ENCODE peak calls at places on chromosomes 7 and 10, in ten cellular contexts. Q is PC-9, B is thoracic aorta, X is aorta, M is PC-3, C is Panc1, Z is fibroblast of lung, Y is gastrocnemius medialis, D is SK-N-SH, L is lung. K is an unnamed sample. For H3K9me3, the result is how much of the 10 kb centered on the place peaks cover.

GRCh38 chr7:636396-636795 is 90.1 kb upstream of the DNAAF5 start:
- DNase-seq in Q (no peak), B (no peak), X (peak), M (peak), C (peak), Z (peak), Y (no peak), D (no peak), L (no peak), K (no peak)

GRCh38 chr7:28418311-28418710 is 6.0 kb downstream of the CREB5 start:
- DNase-seq in Q (no peak), B (no peak), X (no peak), M (no peak), C (no peak), Z (no peak), Y (no peak), D (no peak), L (no peak), K (no peak)

GRCh38 chr7:117479480-117480224 is at the start of gene CFTR:
- DNase-seq in Q (no peak), B (no peak), X (peak), M (no peak), C (no peak), Z (peak), Y (no peak), D (peak), L (peak), K (peak)

GRCh38 chr7:140062118-140062527 is 628 bp downstream of the PARP12 start:
- DNase-seq in Q (no peak), B (no peak), X (no peak), M (peak), C (no peak), Z (peak), Y (no peak), D (no peak), L (peak), K (peak)

GRCh38 chr10:182441-183201 is 47.4 kb downstream of the ZMYND11 start:
- DNase-seq in Q (no peak), B (no peak), X (no peak), M (no peak), C (no peak), Z (peak), Y (no peak), D (no peak), L (no peak), K (no peak)

GRCh38 chr7:12032146-12032545 is 178.9 kb upstream of the TMEM106B start:
- DNase-seq in Q (no peak), B (no peak), X (no peak), M (no peak), C (no peak), Z (peak), Y (no peak), D (no peak), L (no peak), K (no peak)

GRCh38 chr7:118259115-118259514 is 34.6 kb downstream of the ANKRD7 start:
- DNase-seq in Q (no peak), B (no peak), X (no peak), M (peak), C (no peak), Z (no peak), Y (no peak), D (no peak), L (no peak), K (no peak)

GRCh38 chr10:3873728-3874461 is 88.9 kb upstream of the KLF6 start:
- DNase-seq in Q (no peak), B (no peak), X (no peak), M (no peak), C (no peak), Z (peak), Y (no peak), D (peak), L (no peak), K (no peak)

GRCh38 chr10:48511855-48512191 is 93.0 kb downstream of the ARHGAP22 start:
- DNase-seq in Q (no peak), B (no peak), X (no peak), M (peak), C (no peak), Z (no peak), Y (no peak), D (no peak), L (no peak), K (no peak)

GRCh38 chr7:97002555-97003261 is 2.6 kb upstream of the DLX6 start:
- DNase-seq in Q (no peak), B (no peak), X (no peak), M (no peak), C (no peak), Z (no peak), Y (no peak), D (peak), L (no peak), K (no peak)

GRCh38 chr7:155975490-155975889 is 163.2 kb upstream of the SHH start:
- DNase-seq in Q (no peak), B (no peak), X (peak), M (no peak), C (no peak), Z (no peak), Y (no peak), D (no peak), L (no peak), K (no peak)

GRCh38 chr10:116254422-116255152 is 18.4 kb downstream of the GFRA1 start:
- DNase-seq in Q (no peak), B (no peak), X (no peak), M (no peak), C (no peak), Z (peak), Y (no peak), D (no peak), L (no peak), K (no peak)

GRCh38 chr7:156384706-156385105 is 255.9 kb upstream of the RNF32 start:
- DNase-seq in Q (no peak), B (no peak), X (no peak), M (no peak), C (no peak), Z (no peak), Y (no peak), D (no peak), L (no peak), K (no peak)

GRCh38 chr10:15059914-15060313 is 16.2 kb downstream of the OLAH start:
- DNase-seq in Q (no peak), B (no peak), X (no peak), M (no peak), C (no peak), Z (no peak), Y (no peak), D (no peak), L (no peak), K (no peak)

GRCh38 chr7:150976529-150977381 is 1.4 kb downstream of the KCNH2 start:
- DNase-seq in Q (no peak), B (no peak), X (no peak), M (no peak), C (no peak), Z (no peak), Y (no peak), D (peak), L (no peak), K (peak)

GRCh38 chr7:38838992-38839391 is 70.0 kb downstream of the VPS41 start:
- DNase-seq in Q (no peak), B (no peak), X (no peak), M (no peak), C (no peak), Z (no peak), Y (no peak), D (no peak), L (no peak), K (no peak)

GRCh38 chr7:152341039-152341913 is 94.5 kb downstream of the KMT2C start:
- DNase-seq in Q (peak), B (no peak), X (no peak), M (peak), C (peak), Z (peak), Y (peak), D (peak), L (no peak), K (no peak)

GRCh38 chr7:130346339-130346905 is 1.8 kb downstream of the CPA5 start:
- DNase-seq in Q (no peak), B (no peak), X (no peak), M (no peak), C (no peak), Z (no peak), Y (no peak), D (no peak), L (no peak), K (no peak)

GRCh38 chr7:130342701-130343380 is 1.8 kb upstream of the CPA5 start:
- DNase-seq in Q (no peak), B (no peak), X (no peak), M (no peak), C (no peak), Z (no peak), Y (no peak), D (no peak), L (no peak), K (no peak)

GRCh38 chr7:130345106-130345505 is 490 bp downstream of the CPA5 start:
- DNase-seq in Q (no peak), B (no peak), X (no peak), M (no peak), C (no peak), Z (no peak), Y (no peak), D (no peak), L (no peak), K (no peak)

GRCh38 chr7:130345725-130346124 is 1.1 kb downstream of the CPA5 start:
- DNase-seq in Q (no peak), B (no peak), X (no peak), M (no peak), C (no peak), Z (no peak), Y (no peak), D (no peak), L (no peak), K (no peak)

GRCh38 chr7:130344248-130344866 is at the start of gene CPA5:
- DNase-seq in Q (no peak), B (no peak), X (no peak), M (no peak), C (no peak), Z (no peak), Y (no peak), D (no peak), L (no peak), K (no peak)
- H3K9me3 ChIP-seq in Q (under half), B (under half), X (under half), M (under half), C (under half), Z (under half), Y (under half), D (under half), L (under half), K (under half)

DNA sequence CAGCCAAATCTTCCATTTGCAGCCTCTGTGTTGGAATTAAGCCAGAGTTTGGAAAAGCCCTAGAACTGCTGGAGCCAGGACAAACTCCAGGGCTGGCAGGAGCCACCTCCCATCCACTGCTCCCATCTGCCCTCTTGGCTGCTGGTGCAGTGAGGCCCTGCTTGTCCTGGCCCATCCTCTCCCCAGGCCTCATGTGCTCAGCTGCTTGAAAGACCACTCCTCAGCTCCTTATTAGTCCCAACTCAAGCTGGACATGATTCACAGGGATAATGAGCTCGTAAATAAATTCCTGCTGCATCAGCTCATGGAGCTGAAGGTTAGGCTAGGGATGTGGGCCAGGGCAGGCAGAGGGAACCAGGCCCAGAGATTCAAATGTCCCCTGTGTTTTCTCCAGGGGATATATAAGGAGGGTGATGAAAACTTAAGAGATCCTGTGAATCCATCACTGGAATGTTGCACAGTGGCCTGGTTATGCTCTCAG is 282.8 kb downstream of the RPS24 start:
- DNase-seq in Q (no peak), B (no peak), X (no peak), M (peak), C (no peak), Z (peak), Y (no peak), D (no peak), L (peak), K (peak)
- H3K27ac ChIP-seq in Q (no peak), B (peak), X (peak), M (no peak), C (no peak), Z (no peak), Y (no peak), D (peak), L (peak), K (peak)

DNA sequence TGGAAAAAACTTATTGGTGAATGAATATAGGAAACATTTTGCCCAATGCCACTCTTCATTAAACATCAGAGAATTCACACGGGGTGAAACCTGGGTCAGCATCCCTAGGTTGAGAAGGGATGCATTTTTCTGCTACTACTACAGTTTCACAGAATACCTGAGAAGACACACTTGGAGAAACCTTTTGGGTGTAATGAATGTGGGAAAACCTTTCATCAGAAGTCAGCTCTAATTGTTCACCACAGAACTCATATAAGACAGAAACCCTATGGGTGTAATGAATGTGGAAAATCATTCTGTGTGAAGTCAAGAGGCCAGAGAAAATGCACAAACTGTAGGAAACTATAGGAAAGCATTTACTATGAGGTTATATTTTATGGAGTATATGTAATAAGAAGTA is 24.9 kb downstream of the ZNF37A start:
- DNase-seq in Q (no peak), B (no peak), X (no peak), M (no peak), C (no peak), Z (no peak), Y (no peak), D (no peak), L (no peak), K (no peak)
- H3K9me3 ChIP-seq in Q (half or more), B (half or more), X (under half), M (half or more), C (half or more), Z (under half), Y (half or more), D (under half), L (under half), K (under half)

GRCh38 chr10:90857635-90858488 is at the start of gene HTR7:
- DNase-seq in Q (peak), B (no peak), X (peak), M (peak), C (no peak), Z (peak), Y (peak), D (peak), L (peak), K (peak)
- H3K27ac ChIP-seq in Q (peak), B (peak), X (peak), M (peak), C (no peak), Z (peak), Y (peak), D (no peak), L (peak), K (peak)

GRCh38 chr10:42513921-42514320 is 124.4 kb downstream of the ZNF33B start:
- DNase-seq in Q (no peak), B (no peak), X (no peak), M (no peak), C (no peak), Z (no peak), Y (no peak), D (no peak), L (no peak), K (no peak)
- H3K9me3 ChIP-seq in Q (under half), B (half or more), X (under half), M (under half), C (under half), Z (under half), Y (under half), D (under half), L (under half), K (under half)

GRCh38 chr10:132710036-132710686 is 75.8 kb downstream of the NKX6-2 start:
- DNase-seq in Q (no peak), B (no peak), X (peak), M (no peak), C (no peak), Z (no peak), Y (no peak), D (no peak), L (no peak), K (peak)
- H3K27ac ChIP-seq in Q (no peak), B (no peak), X (no peak), M (no peak), C (no peak), Z (no peak), Y (no peak), D (no peak), L (no peak), K (no peak)

DNA sequence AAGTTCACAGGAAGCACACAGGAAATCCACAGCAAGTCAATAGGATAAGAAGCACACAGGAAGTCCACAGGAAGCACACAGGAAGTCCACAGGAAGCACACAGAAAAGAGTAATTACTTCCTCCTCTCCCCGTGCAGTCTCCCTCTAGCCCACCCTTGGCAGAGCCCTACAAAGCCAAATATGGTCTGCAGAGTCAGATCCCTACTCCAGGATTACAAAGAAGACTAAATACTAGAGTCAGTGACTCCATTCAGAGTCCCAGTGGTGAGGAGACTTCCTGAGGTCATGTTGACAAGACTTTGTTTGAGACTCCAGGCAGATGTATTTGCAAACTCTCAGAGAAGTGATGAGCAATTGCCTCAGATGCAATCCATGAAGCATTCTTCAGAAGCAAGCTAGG is 398.6 kb upstream of the AUTS2 start:
- DNase-seq in Q (no peak), B (no peak), X (no peak), M (no peak), C (no peak), Z (no peak), Y (no peak), D (no peak), L (no peak), K (no peak)
- H3K9me3 ChIP-seq in Q (under half), B (under half), X (under half), M (under half), C (under half), Z (under half), Y (under half), D (under half), L (under half), K (under half)

GRCh38 chr10:79223346-79224048 is 123.8 kb upstream of the PPIF start:
- DNase-seq in Q (no peak), B (no peak), X (no peak), M (no peak), C (no peak), Z (peak), Y (peak), D (peak), L (peak), K (peak)
- H3K27ac ChIP-seq in Q (no peak), B (no peak), X (no peak), M (no peak), C (no peak), Z (peak), Y (peak), D (peak), L (peak), K (peak)

GRCh38 chr7:158126661-158127060 is 461.0 kb downstream of the PTPRN2 start:
- DNase-seq in Q (no peak), B (no peak), X (peak), M (no peak), C (no peak), Z (no peak), Y (no peak), D (no peak), L (no peak), K (no peak)

GRCh38 chr7:158124671-158125079 is 462.9 kb downstream of the PTPRN2 start:
- DNase-seq in Q (no peak), B (no peak), X (peak), M (no peak), C (no peak), Z (no peak), Y (no peak), D (no peak), L (no peak), K (no peak)

GRCh38 chr7:158125721-158126120 is 461.9 kb downstream of the PTPRN2 start:
- DNase-seq in Q (no peak), B (no peak), X (peak), M (no peak), C (no peak), Z (no peak), Y (no peak), D (no peak), L (no peak), K (no peak)

GRCh38 chr7:158123753-158124152 is 463.9 kb downstream of the PTPRN2 start:
- DNase-seq in Q (no peak), B (no peak), X (peak), M (no peak), C (no peak), Z (no peak), Y (no peak), D (no peak), L (no peak), K (no peak)

DNA sequence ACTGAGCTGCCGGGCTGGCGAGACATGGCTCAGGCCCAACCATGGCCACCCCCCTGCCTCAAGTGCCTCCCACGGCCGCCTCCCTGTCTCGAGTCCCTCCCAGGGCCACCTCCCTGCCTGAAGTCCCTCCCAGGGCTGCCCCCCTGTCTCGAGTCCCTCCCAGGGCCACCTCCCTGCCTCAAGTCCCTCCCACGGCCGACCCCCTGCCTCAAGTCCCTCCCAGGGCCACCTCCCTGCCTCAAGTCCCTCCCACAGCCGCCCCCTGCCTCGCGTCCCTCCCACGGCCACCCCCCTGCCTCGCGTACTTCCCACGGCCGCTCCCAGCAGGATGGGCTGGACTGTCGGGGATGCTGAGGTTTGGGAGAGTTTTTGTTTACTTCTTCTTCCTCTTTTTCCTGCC is 462.5 kb downstream of the PTPRN2 start:
- DNase-seq in Q (no peak), B (no peak), X (no peak), M (no peak), C (no peak), Z (no peak), Y (no peak), D (no peak), L (no peak), K (no peak)
- H3K9me3 ChIP-seq in Q (under half), B (under half), X (under half), M (under half), C (under half), Z (under half), Y (under half), D (under half), L (under half), K (under half)

DNA sequence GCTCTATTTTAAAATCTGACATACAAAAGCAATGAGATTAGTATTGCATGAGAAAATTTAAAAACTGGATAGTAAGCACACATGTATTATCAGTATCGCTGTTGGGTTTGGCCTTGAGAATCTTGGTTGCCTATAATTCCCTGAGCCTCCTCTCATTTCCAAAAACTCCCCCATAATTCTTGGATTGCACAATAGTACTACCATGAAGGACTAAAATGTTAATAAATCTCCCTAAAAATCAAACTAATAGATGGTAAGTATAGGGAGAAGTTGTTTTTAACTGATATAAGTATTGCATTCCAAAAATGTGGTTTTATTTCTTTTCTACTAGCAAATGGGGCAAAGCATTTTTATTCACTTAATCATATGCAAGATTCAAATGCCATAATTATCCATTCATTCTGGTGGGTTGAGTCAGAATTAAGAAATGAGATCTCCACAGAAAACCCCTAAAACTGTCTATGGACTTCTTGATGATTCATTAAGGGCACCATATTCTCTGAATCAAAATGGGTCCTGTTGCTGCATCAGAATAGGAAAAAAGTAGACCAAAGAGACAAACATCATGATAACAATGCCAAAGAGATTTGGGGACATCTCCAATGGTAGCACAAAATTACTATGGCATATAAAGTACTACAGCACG is 10.3 kb upstream of the VIM start:
- DNase-seq in Q (no peak), B (no peak), X (no peak), M (no peak), C (no peak), Z (peak), Y (no peak), D (no peak), L (no peak), K (no peak)
- H3K27ac ChIP-seq in Q (no peak), B (peak), X (no peak), M (peak), C (peak), Z (peak), Y (no peak), D (peak), L (no peak), K (no peak)

K was measured in right cardiac atrium.